ENCODE peak calls at places on chromosomes 16 and 17, in eight cellular contexts. C, O, S, K, L, A, E and I are unnamed samples.

GRCh38 chr16:87740909-87741424 is 24.8 kb downstream of the KLHDC4 start:
- DNase-seq in E (peak; percentile 50), C (peak; percentile 58), L (no peak), S (no peak), K (no peak), A (peak; percentile 65), O (peak; percentile 83), I (no peak)

GRCh38 chr17:64115871-64116534 is 13.9 kb downstream of the ERN1 start:
- DNase-seq in E (no peak), L (no peak), O (no peak), K (no peak), C (no peak), A (no peak), S (peak; percentile 92), I (no peak)

GRCh38 chr17:54891176-54891821 is 9.4 kb upstream of the TOM1L1 start:
- DNase-seq in L (no peak), K (peak; percentile 40), O (no peak), C (no peak), S (no peak), E (no peak), A (no peak), I (no peak)

GRCh38 chr16:306911-307370 is 24.0 kb downstream of the PDIA2 start:
- DNase-seq in O (peak; percentile 57), C (no peak), L (no peak), E (no peak), S (no peak), K (peak; percentile 74), A (no peak), I (no peak)

GRCh38 chr17:3590231-3590630 is 19.0 kb downstream of the TRPV1 start:
- DNase-seq in L (no peak), E (no peak), S (no peak), A (no peak), C (no peak), O (no peak), K (no peak), I (no peak)

GRCh38 chr17:38868095-38868967 is 1.5 kb upstream of the LASP1 start:
- DNase-seq in S (no peak), L (no peak), C (peak; percentile 75), K (peak; percentile 52), E (peak; percentile 77), A (peak; percentile 63), O (no peak), I (peak; percentile 87)

GRCh38 chr17:64736804-64737492 is 74.8 kb upstream of the SMURF2 start:
- DNase-seq in L (no peak), O (no peak), S (peak; percentile 42), K (peak; percentile 47), E (no peak), C (no peak), A (no peak), I (no peak)

GRCh38 chr17:2084129-2084765 is 29.3 kb downstream of the HIC1 start:
- DNase-seq in C (peak; percentile 84), O (no peak), K (peak; percentile 60), E (peak; percentile 71), L (peak; percentile 48), S (no peak), A (no peak), I (peak; percentile 90)

GRCh38 chr17:32283745-32284207 is 18.1 kb downstream of the RHBDL3 start:
- DNase-seq in C (no peak), K (no peak), A (no peak), L (no peak), O (no peak), S (no peak), E (no peak), I (no peak)

GRCh38 chr17:71948703-71949422 is 172.0 kb upstream of the SOX9 start:
- DNase-seq in S (no peak), A (no peak), O (no peak), K (no peak), L (no peak), E (no peak), C (no peak), I (no peak)

GRCh38 chr16:2115591-2115973 is 20.1 kb downstream of the PKD1 start:
- DNase-seq in L (no peak), O (no peak), A (no peak), K (no peak), S (no peak), E (no peak), C (no peak), I (no peak)

GRCh38 chr16:85900031-85900792 is 1.2 kb downstream of the IRF8 start:
- DNase-seq in K (no peak), O (no peak), A (no peak), E (no peak), L (no peak), C (no peak), S (no peak), I (no peak)

GRCh38 chr16:75027520-75028300 is 28.9 kb downstream of the ZNRF1 start:
- DNase-seq in S (no peak), O (no peak), C (no peak), L (no peak), K (no peak), A (no peak), E (no peak), I (no peak)

GRCh38 chr16:8814095-8814806 is 16.6 kb downstream of the PMM2 start:
- DNase-seq in L (no peak), S (no peak), O (no peak), A (no peak), C (no peak), E (no peak), K (no peak), I (no peak)

GRCh38 chr17:3961564-3962047 is 2.6 kb downstream of the ATP2A3 start:
- DNase-seq in O (no peak), K (no peak), L (no peak), C (no peak), E (no peak), A (no peak), S (no peak), I (no peak)

GRCh38 chr16:21314339-21314738 is 36.2 kb upstream of the CRYM start:
- DNase-seq in E (no peak), S (no peak), A (no peak), C (no peak), O (no peak), K (no peak), L (no peak), I (no peak)

GRCh38 chr17:41657164-41657754 is 31.4 kb upstream of the EIF1 start:
- DNase-seq in S (no peak), O (no peak), A (no peak), K (no peak), E (no peak), C (no peak), L (no peak), I (no peak)

GRCh38 chr17:73998246-73999220 is 204.9 kb upstream of the RPL38 start:
- DNase-seq in S (no peak), A (no peak), L (peak; percentile 68), K (peak; percentile 37), O (no peak), E (peak; percentile 38), C (peak; percentile 46), I (no peak)

GRCh38 chr16:1613240-1613639 is 1.1 kb downstream of the CRAMP1 start:
- DNase-seq in C (no peak), L (no peak), O (no peak), K (no peak), A (no peak), S (no peak), E (no peak), I (no peak)

GRCh38 chr17:81735181-81736102 is 23.4 kb downstream of the SLC25A10 start:
- DNase-seq in L (peak; percentile 80), K (no peak), S (no peak), A (no peak), C (no peak), O (no peak), E (no peak), I (no peak)

GRCh38 chr17:11908711-11909146 is 88.5 kb downstream of the ZNF18 start:
- DNase-seq in K (no peak), O (no peak), A (no peak), L (no peak), C (no peak), S (no peak), E (no peak), I (no peak)

GRCh38 chr16:3832669-3833068 is 47.8 kb downstream of the CREBBP start:
- DNase-seq in C (no peak), S (no peak), E (no peak), O (no peak), L (no peak), A (no peak), K (no peak), I (no peak)

GRCh38 chr16:5071681-5072333 is at the start of gene ALG1:
- DNase-seq in L (peak; percentile 93), O (peak; percentile 89), C (peak; percentile 94), A (peak; percentile 95), S (peak; percentile 41), K (peak; percentile 89), E (peak; percentile 90), I (peak; percentile 90)

GRCh38 chr16:62829615-62830014 is 793.4 kb upstream of the CDH8 start:
- DNase-seq in A (no peak), E (no peak), S (no peak), K (no peak), C (no peak), O (no peak), L (no peak), I (no peak)

GRCh38 chr16:89290887-89291286 is 73.4 kb downstream of the ZNF778 start:
- DNase-seq in K (no peak), O (no peak), E (no peak), L (no peak), S (no peak), A (no peak), C (no peak), I (no peak)

GRCh38 chr16:48526058-48526957 is 83.7 kb downstream of the N4BP1 start:
- DNase-seq in E (no peak), O (no peak), K (no peak), A (no peak), S (peak; percentile 66), C (no peak), L (no peak), I (no peak)
- TF ChIP-seq CTCF in E (no peak), O (no peak), K (peak; percentile 27), A (no peak), S (peak; percentile 85), C (no peak), L (no peak), I (no peak)

DNA sequence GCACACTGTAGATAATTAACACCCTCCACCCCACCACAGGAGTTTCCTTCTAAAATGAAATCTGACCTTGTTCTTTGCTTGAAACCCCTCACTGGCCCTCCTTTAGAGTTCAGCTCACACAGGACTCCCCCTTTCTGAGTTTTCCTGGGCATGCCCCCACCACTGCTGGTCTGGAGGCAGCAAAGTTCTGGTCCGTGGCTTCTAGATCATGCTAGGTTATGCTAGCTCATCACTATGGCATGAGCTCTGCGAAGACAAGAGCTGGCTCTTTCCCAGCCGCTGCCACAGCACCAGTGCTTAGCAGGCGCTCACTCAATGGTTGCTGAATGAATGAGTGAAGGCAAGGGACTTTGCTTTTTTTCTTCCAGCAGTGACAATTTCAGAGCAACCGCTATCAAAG is 80.9 kb upstream of the NOL11 start:
- DNase-seq in S (no peak), K (no peak), L (no peak), O (no peak), E (no peak), A (no peak), C (no peak), I (no peak)
- H3K27ac ChIP-seq in S (no peak overlapping the region), K (no peak overlapping the region), L (no peak overlapping the region), O (no peak overlapping the region), E (peak overlapping the region; percentile 9), A (no peak overlapping the region), C (no peak overlapping the region), I (no peak overlapping the region)

GRCh38 chr16:11372073-11372923 is 27.0 kb downstream of the RMI2 start:
- DNase-seq in K (no peak), L (no peak), C (no peak), O (no peak), E (no peak), S (no peak), A (no peak), I (no peak)
- TF ChIP-seq CTCF in K (no peak), L (no peak), C (no peak), O (no peak), E (no peak), S (no peak), A (no peak), I (no peak)

GRCh38 chr16:29154676-29155121 is 169.8 kb downstream of the LAT start:
- DNase-seq in L (no peak), O (no peak), S (no peak), E (no peak), K (no peak), C (peak; percentile 47), A (peak; percentile 55), I (no peak)
- H3K27ac ChIP-seq in L (no peak overlapping the region), O (no peak overlapping the region), S (no peak overlapping the region), E (no peak overlapping the region), K (no peak overlapping the region), C (no peak overlapping the region), A (peak overlapping the region; percentile 95), I (peak overlapping the region; percentile 75)